ENCODE peak calls at places on chromosome 13, in nine cellular contexts. B is MCF 10A; W is psoas muscle; Q is progenitor cell of endocrine pancreas; E is stimulated activated CD8-positive, alpha-beta memory T cell treated with anti-CD3 and anti-CD28 coated beads, Interleukin-4, amount 100 ng/mL, for 1 hour; F is tibial nerve; H is T-helper 9 cell; O is Caco-2; X is AG04449. M is an unnamed sample.

GRCh38 chr13:94703271-94703670 is 9.1 kb downstream of the SOX21 start:
- DNase-seq in B (no peak), W (no peak), Q (no peak), E (no peak), F (no peak), H (no peak), O (no peak), X (no peak), M (no peak)

GRCh38 chr13:31431722-31432137 is 232.0 kb downstream of the B3GLCT start:
- DNase-seq in B (peak), W (peak), Q (peak), E (peak), F (peak), H (peak), O (peak), X (no peak), M (peak)

GRCh38 chr13:21897140-21897539 is 226.3 kb downstream of the FGF9 start:
- DNase-seq in B (no peak), W (no peak), Q (no peak), E (no peak), F (no peak), H (no peak), O (no peak), X (no peak), M (no peak)

GRCh38 chr13:97856001-97856675 is 97.3 kb upstream of the IPO5 start:
- DNase-seq in B (no peak), W (peak), Q (no peak), E (no peak), F (peak), H (no peak), O (no peak), X (no peak), M (no peak)

GRCh38 chr13:54029226-54029625 is 1000.6 kb downstream of the OLFM4 start:
- DNase-seq in B (peak), W (no peak), Q (no peak), E (no peak), F (no peak), H (no peak), O (no peak), X (no peak), M (no peak)

GRCh38 chr13:95660981-95661581 is 15.9 kb upstream of the DNAJC3 start:
- DNase-seq in B (peak), W (no peak), Q (no peak), E (no peak), F (no peak), H (no peak), O (peak), X (no peak), M (peak)

GRCh38 chr13:100300708-100301107 is 211.8 kb downstream of the PCCA start:
- DNase-seq in B (no peak), W (no peak), Q (no peak), E (no peak), F (no peak), H (no peak), O (no peak), X (no peak), M (no peak)

GRCh38 chr13:95710313-95710712 is 33.4 kb downstream of the DNAJC3 start:
- DNase-seq in B (peak), W (no peak), Q (no peak), E (no peak), F (no peak), H (no peak), O (no peak), X (no peak), M (no peak)

GRCh38 chr13:57633950-57634828 is 2.6 kb downstream of the PCDH17 start:
- DNase-seq in B (no peak), W (no peak), Q (peak), E (no peak), F (no peak), H (no peak), O (no peak), X (no peak), M (no peak)

GRCh38 chr13:113796948-113797676 is 38.1 kb downstream of the TMEM255B start:
- DNase-seq in B (no peak), W (peak), Q (no peak), E (no peak), F (no peak), H (no peak), O (no peak), X (no peak), M (no peak)

GRCh38 chr13:78981913-78982312 is 323.0 kb upstream of the OBI1 start:
- DNase-seq in B (no peak), W (no peak), Q (no peak), E (no peak), F (no peak), H (no peak), O (no peak), X (no peak), M (no peak)

GRCh38 chr13:97766749-97767148 is 186.7 kb upstream of the IPO5 start:
- DNase-seq in B (no peak), W (no peak), Q (no peak), E (no peak), F (no peak), H (no peak), O (no peak), X (no peak), M (no peak)

GRCh38 chr13:46994492-46994891 is 97.6 kb upstream of the HTR2A start:
- DNase-seq in B (no peak), W (no peak), Q (no peak), E (no peak), F (no peak), H (no peak), O (no peak), X (no peak), M (no peak)

GRCh38 chr13:59771272-59771671 is 392.5 kb downstream of the DIAPH3 start:
- DNase-seq in B (no peak), W (no peak), Q (no peak), E (no peak), F (no peak), H (no peak), O (peak), X (no peak), M (peak)

GRCh38 chr13:43074824-43075510 is 51.6 kb downstream of the DNAJC15 start:
- DNase-seq in B (no peak), W (no peak), Q (no peak), E (no peak), F (no peak), H (no peak), O (no peak), X (no peak), M (no peak)

GRCh38 chr13:70088926-70089325 is 18.7 kb upstream of the ATXN8OS start:
- DNase-seq in B (no peak), W (no peak), Q (no peak), E (no peak), F (no peak), H (no peak), O (no peak), X (no peak), M (no peak)

GRCh38 chr13:31943591-31943990 is 88.0 kb upstream of the FRY start:
- DNase-seq in B (no peak), W (no peak), Q (no peak), E (no peak), F (no peak), H (no peak), O (no peak), X (no peak), M (no peak)

GRCh38 chr13:72390909-72391308 is 336.5 kb downstream of the MZT1 start:
- DNase-seq in B (peak), W (no peak), Q (no peak), E (no peak), F (no peak), H (no peak), O (no peak), X (no peak), M (no peak)

GRCh38 chr13:23007430-23007829 is 173.3 kb upstream of the SGCG start:
- DNase-seq in B (no peak), W (no peak), Q (no peak), E (no peak), F (peak), H (no peak), O (no peak), X (no peak), M (no peak)

GRCh38 chr13:111981006-111981405 is 85.9 kb upstream of the SOX1 start:
- DNase-seq in B (no peak), W (no peak), Q (no peak), E (no peak), F (no peak), H (no peak), O (no peak), X (no peak), M (no peak)

GRCh38 chr13:98485561-98485960 is 91.3 kb downstream of the STK24 start:
- DNase-seq in B (no peak), W (no peak), Q (no peak), E (no peak), F (no peak), H (no peak), O (no peak), X (no peak), M (no peak)

M was measured in dermis microvascular lymphatic vessel endothelial cell.